ENCODE peak calls at places on chromosomes 11 and 22, in five cellular contexts. D is lung; A is AG09309; I is GM19239; X is activated CD4-positive, alpha-beta T cell treated with anti-CD3 and anti-CD28 coated beads, Interleukin-2, amount 50 U/mL, for 1 hour. E is an unnamed sample.

GRCh38 chr11:119680899-119681370 is 48.1 kb downstream of the NECTIN1 start:
- DNase-seq in D (no peak), A (no peak), I (no peak), X (no peak), E (no peak)

GRCh38 chr11:95596011-95596489 is 193.5 kb downstream of the FAM76B start:
- DNase-seq in D (no peak), A (no peak), I (no peak), X (no peak), E (no peak)

GRCh38 chr11:59154585-59154984 is 11.9 kb downstream of the FAM111A start:
- DNase-seq in D (no peak), A (no peak), I (no peak), X (no peak), E (no peak)

GRCh38 chr11:92594251-92594650 is 369.6 kb downstream of the FAT3 start:
- DNase-seq in D (no peak), A (no peak), I (no peak), X (no peak), E (no peak)

GRCh38 chr11:36033082-36033751 is 89.4 kb downstream of the LDLRAD3 start:
- DNase-seq in D (no peak), A (no peak), I (no peak), X (no peak), E (no peak)

GRCh38 chr22:41271787-41272186 is 14.2 kb downstream of the RANGAP1 start:
- DNase-seq in D (no peak), A (no peak), I (no peak), X (no peak), E (no peak)

GRCh38 chr11:34408580-34409172 is 30.1 kb upstream of the CAT start:
- DNase-seq in D (no peak), A (no peak), I (no peak), X (no peak), E (no peak)

GRCh38 chr22:40403141-40403540 is 32.7 kb downstream of the SGSM3 start:
- DNase-seq in D (no peak), A (no peak), I (no peak), X (no peak), E (no peak)

GRCh38 chr11:107043242-107043991 is 25.1 kb upstream of the GUCY1A2 start:
- DNase-seq in D (no peak), A (peak), I (no peak), X (no peak), E (peak)

GRCh38 chr11:122808494-122808893 is 29.8 kb upstream of the CRTAM start:
- DNase-seq in D (no peak), A (no peak), I (peak), X (no peak), E (no peak)

GRCh38 chr11:86152006-86152862 is 83.3 kb upstream of the PICALM start:
- DNase-seq in D (no peak), A (no peak), I (no peak), X (no peak), E (no peak)

GRCh38 chr11:12792590-12792989 is 118.4 kb downstream of the TEAD1 start:
- DNase-seq in D (no peak), A (no peak), I (no peak), X (no peak), E (no peak)

GRCh38 chr11:31692466-31692865 is 118.7 kb downstream of the PAX6 start:
- DNase-seq in D (no peak), A (no peak), I (no peak), X (no peak), E (no peak)

GRCh38 chr11:126871792-126872191 is 128.8 kb downstream of the KIRREL3 start:
- DNase-seq in D (no peak), A (no peak), I (no peak), X (no peak), E (no peak)

GRCh38 chr11:119376197-119376847 is 5.2 kb downstream of the USP2 start:
- DNase-seq in D (no peak), A (no peak), I (no peak), X (no peak), E (no peak)

GRCh38 chr11:63907808-63908530 is 9.0 kb downstream of the RCOR2 start:
- DNase-seq in D (no peak), A (no peak), I (no peak), X (no peak), E (no peak)

GRCh38 chr11:76266269-76266668 is 60.0 kb upstream of the WNT11 start:
- DNase-seq in D (no peak), A (peak), I (no peak), X (no peak), E (peak)

GRCh38 chr11:76802151-76802550 is 19.0 kb downstream of the TSKU start:
- DNase-seq in D (no peak), A (no peak), I (no peak), X (no peak), E (no peak)

GRCh38 chr11:118522571-118523072 is 4.7 kb upstream of the TTC36 start:
- DNase-seq in D (no peak), A (no peak), I (no peak), X (no peak), E (no peak)

GRCh38 chr11:103987631-103988594 is 48.5 kb upstream of the DDI1 start:
- DNase-seq in D (no peak), A (no peak), I (no peak), X (no peak), E (no peak)

GRCh38 chr22:48672387-48672786 is 1155.3 kb downstream of the BRD1 start:
- DNase-seq in D (no peak), A (no peak), I (no peak), X (no peak), E (no peak)

GRCh38 chr22:20604092-20604747 is 96.8 kb downstream of the MED15 start:
- DNase-seq in D (no peak), A (no peak), I (no peak), X (no peak), E (no peak)

GRCh38 chr11:102230186-102230585 is 87.1 kb upstream of the BIRC3 start:
- DNase-seq in D (no peak), A (no peak), I (no peak), X (no peak), E (no peak)

GRCh38 chr22:50218996-50219727 is 18.4 kb downstream of the SELENOO start:
- DNase-seq in D (peak), A (no peak), I (no peak), X (no peak), E (no peak)

GRCh38 chr22:19355413-19356157 is 64.1 kb upstream of the CLTCL1 start:
- DNase-seq in D (no peak), A (no peak), I (no peak), X (no peak), E (no peak)

GRCh38 chr11:121299417-121299816 is 6.8 kb downstream of the SC5D start:
- DNase-seq in D (no peak), A (no peak), I (no peak), X (no peak), E (no peak)

GRCh38 chr11:11035331-11035730 is 177.5 kb upstream of the ZBED5 start:
- DNase-seq in D (no peak), A (no peak), I (no peak), X (no peak), E (no peak)

GRCh38 chr22:31046591-31047226 is 34.4 kb upstream of the SMTN start:
- DNase-seq in D (peak), A (no peak), I (no peak), X (no peak), E (no peak)

GRCh38 chr11:95912902-95913560 is 10.9 kb downstream of the MTMR2 start:
- DNase-seq in D (no peak), A (no peak), I (no peak), X (no peak), E (peak)

GRCh38 chr22:35630387-35630793 is 13.3 kb upstream of the MB start:
- DNase-seq in D (no peak), A (no peak), I (no peak), X (no peak), E (no peak)

GRCh38 chr11:124920870-124921609 is 2.0 kb downstream of the HEPN1 start:
- DNase-seq in D (peak), A (no peak), I (peak), X (peak), E (no peak)